ENCODE peak calls at places on chromosome 1, in nine cellular contexts. Z, B, O, V, S, W, F, U and K are unnamed samples.

GRCh38 chr1:16131636-16132324 is 24.1 kb downstream of the EPHA2 start:
- DNase-seq in Z (no peak), B (no peak), O (no peak), V (no peak), S (no peak), W (no peak), F (no peak), U (no peak), K (no peak)

GRCh38 chr1:206896261-206896660 is 982 bp upstream of the IL24 start:
- DNase-seq in Z (no peak), B (no peak), O (no peak), V (no peak), S (no peak), W (no peak), F (no peak), U (no peak), K (peak)

GRCh38 chr1:186903374-186904129 is 74.8 kb downstream of the PLA2G4A start:
- DNase-seq in Z (no peak), B (no peak), O (no peak), V (no peak), S (no peak), W (no peak), F (no peak), U (no peak), K (no peak)

GRCh38 chr1:156870734-156871133 is 10.1 kb downstream of the NTRK1 start:
- DNase-seq in Z (peak), B (peak), O (no peak), V (no peak), S (peak), W (no peak), F (peak), U (no peak), K (peak)

GRCh38 chr1:24285231-24285630 is 33.9 kb upstream of the GRHL3 start:
- DNase-seq in Z (no peak), B (no peak), O (no peak), V (no peak), S (no peak), W (no peak), F (no peak), U (no peak), K (no peak)

GRCh38 chr1:29365906-29366670 is 129.8 kb downstream of the PTPRU start:
- DNase-seq in Z (no peak), B (no peak), O (no peak), V (no peak), S (no peak), W (no peak), F (no peak), U (no peak), K (no peak)

GRCh38 chr1:6259491-6260362 is 1.2 kb downstream of the GPR153 start:
- DNase-seq in Z (peak), B (peak), O (peak), V (peak), S (peak), W (peak), F (peak), U (peak), K (peak)

GRCh38 chr1:7221823-7222462 is 436.7 kb downstream of the CAMTA1 start:
- DNase-seq in Z (no peak), B (no peak), O (no peak), V (no peak), S (peak), W (no peak), F (no peak), U (no peak), K (no peak)

GRCh38 chr1:154777151-154777550 is 92.9 kb downstream of the KCNN3 start:
- DNase-seq in Z (no peak), B (no peak), O (no peak), V (no peak), S (no peak), W (no peak), F (no peak), U (no peak), K (no peak)

GRCh38 chr1:7380712-7381111 is 390.4 kb upstream of the VAMP3 start:
- DNase-seq in Z (no peak), B (no peak), O (no peak), V (no peak), S (no peak), W (peak), F (no peak), U (no peak), K (no peak)

GRCh38 chr1:248613742-248614141 is 16.2 kb upstream of the OR2T10 start:
- DNase-seq in Z (no peak), B (no peak), O (no peak), V (no peak), S (no peak), W (no peak), F (no peak), U (no peak), K (no peak)

GRCh38 chr1:26161408-26162219 is 2.7 kb downstream of the FAM110D start:
- DNase-seq in Z (peak), B (peak), O (peak), V (peak), S (peak), W (peak), F (peak), U (peak), K (peak)

GRCh38 chr1:77412069-77412793 is 130.4 kb downstream of the AK5 start:
- DNase-seq in Z (peak), B (peak), O (no peak), V (no peak), S (peak), W (no peak), F (peak), U (no peak), K (peak)

GRCh38 chr1:39857479-39857878 is 25.8 kb downstream of the TRIT1 start:
- DNase-seq in Z (no peak), B (no peak), O (no peak), V (no peak), S (no peak), W (no peak), F (no peak), U (no peak), K (no peak)

GRCh38 chr1:172885976-172886375 is 164.8 kb downstream of the TNFSF18 start:
- DNase-seq in Z (no peak), B (peak), O (no peak), V (no peak), S (peak), W (no peak), F (peak), U (no peak), K (no peak)

GRCh38 chr1:246632584-246633168 is 66.4 kb downstream of the CNST start:
- DNase-seq in Z (peak), B (peak), O (no peak), V (no peak), S (peak), W (no peak), F (peak), U (no peak), K (peak)

GRCh38 chr1:52032785-52033131 is 852 bp downstream of the KTI12 start:
- DNase-seq in Z (peak), B (peak), O (peak), V (peak), S (peak), W (peak), F (peak), U (no peak), K (peak)

GRCh38 chr1:53860967-53861411 is 22.9 kb upstream of the NDC1 start:
- DNase-seq in Z (peak), B (peak), O (peak), V (peak), S (peak), W (no peak), F (peak), U (no peak), K (peak)

GRCh38 chr1:4741876-4742423 is 87.5 kb downstream of the AJAP1 start:
- DNase-seq in Z (no peak), B (no peak), O (no peak), V (no peak), S (no peak), W (no peak), F (no peak), U (no peak), K (no peak)

GRCh38 chr1:4734219-4734618 is 79.8 kb downstream of the AJAP1 start:
- DNase-seq in Z (no peak), B (no peak), O (no peak), V (no peak), S (peak), W (no peak), F (no peak), U (no peak), K (no peak)

GRCh38 chr1:4733446-4734175 is 79.2 kb downstream of the AJAP1 start:
- DNase-seq in Z (no peak), B (no peak), O (no peak), V (no peak), S (no peak), W (no peak), F (no peak), U (no peak), K (no peak)

GRCh38 chr1:4734791-4735190 is 80.4 kb downstream of the AJAP1 start:
- DNase-seq in Z (no peak), B (no peak), O (no peak), V (no peak), S (no peak), W (no peak), F (no peak), U (no peak), K (no peak)

GRCh38 chr1:4736254-4736653 is 81.8 kb downstream of the AJAP1 start:
- DNase-seq in Z (no peak), B (no peak), O (no peak), V (no peak), S (no peak), W (no peak), F (no peak), U (no peak), K (no peak)
- H3K4me3 ChIP-seq in Z (no peak), B (no peak), O (no peak), V (no peak), S (no peak), W (no peak), F (no peak), U (no peak), K (no peak)

GRCh38 chr1:93846151-93846928 is 32.7 kb downstream of the DNTTIP2 start:
- DNase-seq in Z (peak), B (peak), O (peak), V (peak), S (peak), W (peak), F (peak), U (peak), K (peak)
- TF ChIP-seq CTCF in Z (peak), B (peak), O (peak), V (peak), S (no peak), W (peak), F (peak), U (peak), K (peak)

DNA sequence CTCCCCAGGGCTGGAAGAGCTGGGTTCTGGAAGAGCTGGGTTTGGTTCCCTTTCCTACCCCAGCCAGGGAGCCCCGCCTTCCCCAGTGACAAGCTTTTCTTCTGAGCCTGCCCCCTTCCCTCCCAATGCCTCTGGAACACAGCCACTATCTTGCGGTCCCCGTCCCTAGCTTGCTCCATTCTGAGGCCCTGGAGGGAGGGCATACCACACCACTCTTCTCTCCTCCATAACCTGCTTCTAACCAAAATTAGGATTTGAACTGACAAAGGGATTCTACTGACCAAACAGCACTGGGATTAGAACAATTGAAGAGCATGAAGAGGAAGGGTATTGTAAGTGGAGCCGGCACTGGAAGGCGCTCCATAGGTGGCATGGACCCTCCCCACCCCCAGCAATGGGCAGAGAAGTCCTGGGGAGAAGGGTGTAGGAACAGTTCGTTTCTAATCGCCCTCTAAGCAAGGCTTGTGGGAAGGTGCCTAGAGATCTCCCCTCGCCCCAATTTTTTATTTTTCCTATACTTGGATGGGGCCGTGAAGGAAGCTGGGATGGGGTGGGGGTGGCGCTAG is 690 bp downstream of the C1orf216 start:
- DNase-seq in Z (peak), B (peak), O (no peak), V (no peak), S (peak), W (peak), F (peak), U (no peak), K (peak)
- H3K4me3 ChIP-seq in Z (peak), B (peak), O (peak), V (peak), S (peak), W (peak), F (peak), U (peak), K (peak)

DNA sequence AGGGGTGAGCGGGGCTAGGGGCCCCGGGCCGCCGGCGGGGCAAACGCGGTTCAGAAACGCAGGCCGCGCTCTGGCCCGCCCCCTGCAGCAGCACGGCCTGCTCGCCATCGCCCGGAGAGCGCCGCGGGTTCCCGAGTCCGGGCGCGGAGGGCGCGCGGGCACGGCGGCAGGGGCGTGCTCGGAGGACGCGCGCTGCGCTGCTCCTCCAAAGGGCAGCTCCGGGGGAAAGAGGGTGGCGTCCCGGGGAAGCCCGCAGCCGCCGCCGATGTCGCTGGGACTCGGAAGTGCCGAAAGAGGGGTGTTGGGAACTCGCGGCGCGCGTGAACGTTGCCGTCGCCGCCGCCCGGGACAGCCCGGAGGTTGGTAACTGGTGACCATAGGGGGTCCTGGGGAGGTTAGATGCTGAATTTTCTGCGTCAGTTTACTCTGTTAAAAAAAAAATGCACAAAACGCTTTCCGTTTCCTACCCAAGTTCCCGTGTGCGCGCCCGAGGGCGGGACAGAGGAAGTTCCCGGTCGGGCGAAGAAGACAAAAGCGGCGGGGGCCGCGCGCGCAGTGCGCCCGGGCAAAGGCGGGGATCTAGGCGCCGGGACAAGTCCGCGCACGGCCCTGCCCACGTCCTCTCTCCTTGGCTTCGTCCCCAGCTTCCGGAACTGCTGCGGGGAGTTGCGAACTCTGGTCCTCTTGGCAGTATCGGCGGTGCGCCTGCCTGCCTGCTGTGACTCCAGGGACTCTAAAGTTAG is at the start of gene HHAT:
- DNase-seq in Z (peak), B (peak), O (peak), V (peak), S (peak), W (peak), F (peak), U (peak), K (peak)
- TF ChIP-seq CTCF in Z (no peak), B (no peak), O (no peak), V (peak), S (no peak), W (peak), F (no peak), U (peak), K (no peak)